ENCODE peak calls at places on chromosomes 5 and 9, in nine cellular contexts. One of them, this sample, is unnamed.

GRCh38 chr5:170662966-170663365 is 120.6 kb upstream of the GABRP start:
- DNase-seq in sigmoid colon: no peak
- DNase-seq in brain microvascular endothelial cell: no peak
- DNase-seq in spleen: no peak
- DNase-seq in endothelial cell of umbilical vein: no peak
- DNase-seq in prostate gland: no peak
- DNase-seq in adrenal gland: no peak
- DNase-seq in CD8-positive, alpha-beta T cell: no peak
- DNase-seq in stomach: no peak
- DNase-seq in this sample: no peak

GRCh38 chr5:96702503-96703383 is 40.6 kb downstream of the CAST start:
- DNase-seq in prostate gland: peak; percentile 87
- DNase-seq in brain microvascular endothelial cell: peak; percentile 98
- DNase-seq in spleen: peak; percentile 92
- DNase-seq in sigmoid colon: peak; percentile 98
- DNase-seq in endothelial cell of umbilical vein: peak; percentile 90
- DNase-seq in adrenal gland: peak; percentile 97
- DNase-seq in stomach: peak; percentile 91
- DNase-seq in CD8-positive, alpha-beta T cell: peak; percentile 91
- DNase-seq in this sample: peak; percentile 96

GRCh38 chr9:132020845-132021510 is 58.7 kb downstream of the MED27 start:
- DNase-seq in endothelial cell of umbilical vein: peak; percentile 44
- DNase-seq in sigmoid colon: no peak
- DNase-seq in adrenal gland: no peak
- DNase-seq in spleen: no peak
- DNase-seq in prostate gland: no peak
- DNase-seq in stomach: no peak
- DNase-seq in CD8-positive, alpha-beta T cell: no peak
- DNase-seq in brain microvascular endothelial cell: no peak
- DNase-seq in this sample: no peak

GRCh38 chr5:33831041-33831440 is 60.7 kb downstream of the ADAMTS12 start:
- DNase-seq in endothelial cell of umbilical vein: no peak
- DNase-seq in prostate gland: no peak
- DNase-seq in spleen: no peak
- DNase-seq in stomach: no peak
- DNase-seq in brain microvascular endothelial cell: no peak
- DNase-seq in adrenal gland: no peak
- DNase-seq in sigmoid colon: no peak
- DNase-seq in CD8-positive, alpha-beta T cell: no peak
- DNase-seq in this sample: no peak

GRCh38 chr5:116358911-116359418 is 215.7 kb downstream of the SEMA6A start:
- DNase-seq in sigmoid colon: no peak
- DNase-seq in stomach: no peak
- DNase-seq in brain microvascular endothelial cell: no peak
- DNase-seq in CD8-positive, alpha-beta T cell: no peak
- DNase-seq in prostate gland: no peak
- DNase-seq in endothelial cell of umbilical vein: no peak
- DNase-seq in adrenal gland: no peak
- DNase-seq in spleen: no peak
- DNase-seq in this sample: no peak

GRCh38 chr5:56588125-56588516 is 227.2 kb upstream of the MAP3K1 start:
- DNase-seq in adrenal gland: no peak
- DNase-seq in spleen: no peak
- DNase-seq in endothelial cell of umbilical vein: no peak
- DNase-seq in sigmoid colon: no peak
- DNase-seq in CD8-positive, alpha-beta T cell: no peak
- DNase-seq in stomach: no peak
- DNase-seq in prostate gland: no peak
- DNase-seq in brain microvascular endothelial cell: no peak
- DNase-seq in this sample: no peak

GRCh38 chr5:38607396-38607795 is 51.0 kb upstream of the LIFR start:
- DNase-seq in CD8-positive, alpha-beta T cell: no peak
- DNase-seq in adrenal gland: no peak
- DNase-seq in spleen: no peak
- DNase-seq in endothelial cell of umbilical vein: no peak
- DNase-seq in brain microvascular endothelial cell: peak; percentile 92
- DNase-seq in stomach: no peak
- DNase-seq in sigmoid colon: no peak
- DNase-seq in prostate gland: no peak
- DNase-seq in this sample: no peak

GRCh38 chr9:36961568-36962360 is 72.3 kb downstream of the PAX5 start:
- DNase-seq in sigmoid colon: no peak
- DNase-seq in stomach: no peak
- DNase-seq in spleen: no peak
- DNase-seq in endothelial cell of umbilical vein: no peak
- DNase-seq in prostate gland: peak; percentile 22
- DNase-seq in adrenal gland: no peak
- DNase-seq in brain microvascular endothelial cell: peak; percentile 1
- DNase-seq in CD8-positive, alpha-beta T cell: no peak
- DNase-seq in this sample: no peak

GRCh38 chr5:8851101-8851500 is 694.8 kb downstream of the SEMA5A start:
- DNase-seq in adrenal gland: no peak
- DNase-seq in sigmoid colon: no peak
- DNase-seq in spleen: no peak
- DNase-seq in endothelial cell of umbilical vein: no peak
- DNase-seq in CD8-positive, alpha-beta T cell: no peak
- DNase-seq in brain microvascular endothelial cell: no peak
- DNase-seq in stomach: no peak
- DNase-seq in prostate gland: no peak
- DNase-seq in this sample: no peak

GRCh38 chr9:130866474-130866965 is 30.1 kb downstream of the QRFP start:
- DNase-seq in spleen: peak; percentile 73
- DNase-seq in endothelial cell of umbilical vein: peak; percentile 84
- DNase-seq in adrenal gland: peak; percentile 74
- DNase-seq in brain microvascular endothelial cell: peak; percentile 82
- DNase-seq in CD8-positive, alpha-beta T cell: peak; percentile 40
- DNase-seq in sigmoid colon: peak; percentile 82
- DNase-seq in stomach: peak; percentile 82
- DNase-seq in prostate gland: peak; percentile 84
- DNase-seq in this sample: peak; percentile 72

GRCh38 chr5:117039035-117039434 is 464.4 kb upstream of the SEMA6A start:
- DNase-seq in adrenal gland: no peak
- DNase-seq in endothelial cell of umbilical vein: no peak
- DNase-seq in spleen: no peak
- DNase-seq in CD8-positive, alpha-beta T cell: no peak
- DNase-seq in prostate gland: no peak
- DNase-seq in brain microvascular endothelial cell: no peak
- DNase-seq in stomach: no peak
- DNase-seq in sigmoid colon: no peak
- DNase-seq in this sample: no peak

GRCh38 chr9:33393581-33393980 is 8.8 kb downstream of the AQP7 start:
- DNase-seq in adrenal gland: no peak
- DNase-seq in brain microvascular endothelial cell: no peak
- DNase-seq in spleen: no peak
- DNase-seq in prostate gland: no peak
- DNase-seq in endothelial cell of umbilical vein: no peak
- DNase-seq in CD8-positive, alpha-beta T cell: no peak
- DNase-seq in sigmoid colon: no peak
- DNase-seq in stomach: no peak
- DNase-seq in this sample: no peak

GRCh38 chr9:89606049-89606481 is 1.3 kb downstream of the GADD45G start:
- DNase-seq in brain microvascular endothelial cell: peak; percentile 57
- DNase-seq in CD8-positive, alpha-beta T cell: peak; percentile 35
- DNase-seq in sigmoid colon: peak; percentile 91
- DNase-seq in spleen: peak; percentile 94
- DNase-seq in stomach: peak; percentile 86
- DNase-seq in prostate gland: peak; percentile 74
- DNase-seq in endothelial cell of umbilical vein: peak; percentile 54
- DNase-seq in adrenal gland: peak; percentile 72
- DNase-seq in this sample: peak; percentile 84

GRCh38 chr9:129968690-129969485 is 74.1 kb downstream of the FNBP1 start:
- DNase-seq in prostate gland: no peak
- DNase-seq in adrenal gland: no peak
- DNase-seq in spleen: no peak
- DNase-seq in endothelial cell of umbilical vein: peak; percentile 96
- DNase-seq in CD8-positive, alpha-beta T cell: no peak
- DNase-seq in sigmoid colon: peak; percentile 70
- DNase-seq in stomach: no peak
- DNase-seq in brain microvascular endothelial cell: peak; percentile 21
- DNase-seq in this sample: no peak

DNA sequence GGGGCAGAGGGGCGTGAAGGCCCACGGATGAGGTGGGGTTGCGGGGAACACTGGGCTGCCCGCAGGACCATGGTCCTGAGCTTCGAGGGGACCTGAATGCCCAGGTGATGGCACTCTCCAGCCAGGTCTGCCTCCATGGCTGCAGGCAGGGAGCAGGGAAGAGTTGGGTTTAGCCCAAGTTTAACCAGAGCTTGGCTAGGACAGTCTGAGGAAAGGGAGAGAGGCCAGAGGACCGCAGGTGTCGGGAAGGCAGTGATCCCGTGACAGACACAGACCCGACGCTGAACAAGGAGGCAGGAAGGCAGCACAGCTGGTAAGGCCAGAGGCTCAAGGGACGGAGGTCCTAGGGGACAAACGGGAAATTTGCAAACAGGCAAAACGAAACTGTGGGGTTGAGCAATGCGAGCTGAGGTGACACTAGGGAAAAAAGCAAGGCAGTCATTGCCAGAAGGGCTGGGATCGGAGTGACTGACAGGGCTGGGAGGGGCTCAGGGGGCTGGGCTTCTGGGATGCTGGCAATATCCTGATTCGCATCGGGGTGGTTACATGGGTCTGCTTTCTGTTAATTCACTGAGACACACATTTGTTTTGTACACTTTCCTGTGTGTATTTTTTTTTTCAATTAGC is 25.0 kb downstream of the ARPC5L start:
- DNase-seq in CD8-positive, alpha-beta T cell: no peak
- DNase-seq in adrenal gland: no peak
- DNase-seq in brain microvascular endothelial cell: no peak
- DNase-seq in endothelial cell of umbilical vein: no peak
- DNase-seq in sigmoid colon: no peak
- DNase-seq in spleen: no peak
- DNase-seq in prostate gland: no peak
- DNase-seq in stomach: no peak
- DNase-seq in this sample: no peak
- H3K36me3 ChIP-seq in CD8-positive, alpha-beta T cell: peaks cover 38% of the 10 kb centered on the region
- H3K36me3 ChIP-seq in adrenal gland: no peaks in the 10 kb centered on the region
- H3K36me3 ChIP-seq in brain microvascular endothelial cell: peaks cover 15% of the 10 kb centered on the region
- H3K36me3 ChIP-seq in endothelial cell of umbilical vein: peaks cover 39% of the 10 kb centered on the region
- H3K36me3 ChIP-seq in sigmoid colon: peaks cover 18% of the 10 kb centered on the region
- H3K36me3 ChIP-seq in spleen: peaks cover 99% of the 10 kb centered on the region
- H3K36me3 ChIP-seq in prostate gland: peaks cover 25% of the 10 kb centered on the region
- H3K36me3 ChIP-seq in stomach: peaks cover 99% of the 10 kb centered on the region
- H3K36me3 ChIP-seq in this sample: no peaks in the 10 kb centered on the region

GRCh38 chr9:134642385-134643181 is 980 bp downstream of the COL5A1 start:
- DNase-seq in brain microvascular endothelial cell: peak; percentile 60
- DNase-seq in CD8-positive, alpha-beta T cell: no peak
- DNase-seq in sigmoid colon: peak; percentile 94
- DNase-seq in endothelial cell of umbilical vein: peak; percentile 56
- DNase-seq in spleen: no peak
- DNase-seq in stomach: peak; percentile 35
- DNase-seq in adrenal gland: peak; percentile 33
- DNase-seq in prostate gland: peak; percentile 23
- DNase-seq in this sample: no peak
- TF ChIP-seq CTCF in brain microvascular endothelial cell: peak; percentile 68
- TF ChIP-seq CTCF in CD8-positive, alpha-beta T cell: no peak
- TF ChIP-seq CTCF in sigmoid colon: no peak
- TF ChIP-seq CTCF in endothelial cell of umbilical vein: no peak
- TF ChIP-seq CTCF in spleen: no peak
- TF ChIP-seq CTCF in stomach: no peak
- TF ChIP-seq CTCF in adrenal gland: no peak
- TF ChIP-seq CTCF in prostate gland: no peak
- TF ChIP-seq CTCF in this sample: no peak

DNA sequence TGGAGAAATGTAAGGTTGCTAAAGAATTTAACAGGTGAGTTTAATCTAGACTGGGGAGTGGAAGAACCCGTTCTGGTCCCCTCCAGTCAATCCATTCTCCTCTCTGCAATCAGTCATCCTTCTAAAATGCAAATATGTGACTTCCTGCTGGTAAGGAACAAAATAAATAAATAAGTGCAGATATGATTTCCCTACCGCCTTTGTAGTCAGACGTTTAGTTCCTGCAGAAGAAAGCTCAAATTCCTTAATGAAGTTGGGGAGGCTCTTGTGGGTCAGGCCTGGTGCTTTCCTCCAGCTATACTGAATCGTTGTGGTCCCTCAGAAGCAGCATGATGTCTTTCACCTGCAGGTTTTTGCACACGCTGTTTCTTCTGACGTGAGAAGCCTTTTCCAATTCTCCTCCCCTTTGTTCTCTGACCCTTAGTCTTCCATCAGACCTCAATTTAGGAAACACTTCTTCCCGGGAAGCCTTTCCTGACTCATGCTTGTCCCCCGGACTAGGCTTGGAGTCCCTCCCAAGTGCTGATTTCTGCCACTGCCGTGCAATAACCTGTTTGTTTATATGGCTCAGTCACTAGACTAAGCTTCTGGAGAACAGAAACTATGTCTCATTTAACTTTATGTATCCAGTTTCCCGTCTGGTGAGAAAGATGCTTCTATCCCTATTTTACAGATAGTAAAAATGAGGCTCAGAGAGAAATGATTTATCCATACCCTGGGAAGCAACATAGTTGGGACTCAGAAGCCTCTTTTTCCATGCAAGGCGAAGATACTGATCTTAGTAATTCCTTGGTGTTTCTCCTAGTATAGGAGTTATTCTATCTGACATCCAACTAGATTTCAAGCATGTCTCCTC is 1.3 kb downstream of the ATP6V1G1 start:
- DNase-seq in spleen: no peak
- DNase-seq in endothelial cell of umbilical vein: peak; percentile 62
- DNase-seq in CD8-positive, alpha-beta T cell: no peak
- DNase-seq in brain microvascular endothelial cell: peak; percentile 27
- DNase-seq in sigmoid colon: no peak
- DNase-seq in prostate gland: no peak
- DNase-seq in stomach: no peak
- DNase-seq in adrenal gland: no peak
- DNase-seq in this sample: no peak
- H3K27ac ChIP-seq in spleen: peak overlapping the region; percentile 93
- H3K27ac ChIP-seq in endothelial cell of umbilical vein: peak overlapping the region; percentile 2
- H3K27ac ChIP-seq in CD8-positive, alpha-beta T cell: peak overlapping the region; percentile 88
- H3K27ac ChIP-seq in brain microvascular endothelial cell: peak overlapping the region; percentile 92
- H3K27ac ChIP-seq in sigmoid colon: peak overlapping the region; percentile 92
- H3K27ac ChIP-seq in prostate gland: peak overlapping the region; percentile 95
- H3K27ac ChIP-seq in stomach: peak overlapping the region; percentile 97
- H3K27ac ChIP-seq in adrenal gland: peak overlapping the region; percentile 95
- H3K27ac ChIP-seq in this sample: peak overlapping the region; percentile 97

GRCh38 chr5:146475190-146475801 is 28.2 kb downstream of the TCERG1 start:
- DNase-seq in endothelial cell of umbilical vein: peak; percentile 77
- DNase-seq in spleen: no peak
- DNase-seq in sigmoid colon: no peak
- DNase-seq in adrenal gland: no peak
- DNase-seq in prostate gland: no peak
- DNase-seq in brain microvascular endothelial cell: peak; percentile 9
- DNase-seq in CD8-positive, alpha-beta T cell: no peak
- DNase-seq in stomach: no peak
- DNase-seq in this sample: no peak

GRCh38 chr5:146475906-146476305 is 28.8 kb downstream of the TCERG1 start:
- DNase-seq in endothelial cell of umbilical vein: peak; percentile 47
- DNase-seq in prostate gland: no peak
- DNase-seq in sigmoid colon: no peak
- DNase-seq in brain microvascular endothelial cell: peak; percentile 20
- DNase-seq in adrenal gland: no peak
- DNase-seq in CD8-positive, alpha-beta T cell: no peak
- DNase-seq in stomach: no peak
- DNase-seq in spleen: no peak
- DNase-seq in this sample: no peak

DNA sequence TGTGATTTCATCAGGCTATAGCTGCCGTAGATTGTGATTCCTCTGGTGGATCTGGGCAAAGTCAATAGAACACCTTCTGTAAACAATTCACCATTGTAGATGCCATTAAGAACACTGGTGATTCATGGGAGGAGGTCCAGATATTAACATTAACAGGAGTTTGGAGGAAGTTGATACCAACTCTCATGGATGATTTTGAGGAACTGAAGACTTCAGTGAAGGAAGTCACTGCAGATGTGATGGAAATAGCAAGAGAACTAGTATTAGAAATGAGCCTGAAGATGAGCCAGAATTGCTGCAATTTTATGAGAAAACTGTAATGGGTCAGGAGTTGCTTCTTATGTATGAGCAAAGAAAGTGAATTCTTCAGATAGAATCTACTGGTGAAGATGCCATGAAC is 26.9 kb downstream of the TCERG1 start:
- DNase-seq in adrenal gland: no peak
- DNase-seq in prostate gland: no peak
- DNase-seq in sigmoid colon: no peak
- DNase-seq in brain microvascular endothelial cell: no peak
- DNase-seq in stomach: no peak
- DNase-seq in CD8-positive, alpha-beta T cell: no peak
- DNase-seq in endothelial cell of umbilical vein: peak; percentile 17
- DNase-seq in spleen: no peak
- DNase-seq in this sample: no peak
- H3K36me3 ChIP-seq in adrenal gland: peaks cover 4% of the 10 kb centered on the region
- H3K36me3 ChIP-seq in prostate gland: peaks cover 7% of the 10 kb centered on the region
- H3K36me3 ChIP-seq in sigmoid colon: peaks cover 6% of the 10 kb centered on the region
- H3K36me3 ChIP-seq in brain microvascular endothelial cell: peaks cover 50% of the 10 kb centered on the region
- H3K36me3 ChIP-seq in stomach: peaks cover 88% of the 10 kb centered on the region
- H3K36me3 ChIP-seq in CD8-positive, alpha-beta T cell: peaks cover 30% of the 10 kb centered on the region
- H3K36me3 ChIP-seq in endothelial cell of umbilical vein: peaks cover 12% of the 10 kb centered on the region
- H3K36me3 ChIP-seq in spleen: peaks cover 97% of the 10 kb centered on the region
- H3K36me3 ChIP-seq in this sample: peaks cover 6% of the 10 kb centered on the region